ENCODE peak calls at places on chromosomes 1 and 21, in four cellular contexts. One of them, this sample, is unnamed.

GRCh38 chr1:53470155-53470554 is 11.0 kb downstream of the DMRTB1 start:
- DNase-seq in activated CD4-positive, alpha-beta T cell treated with anti-CD3 and anti-CD28 coated beads for 48 hours: no peak
- DNase-seq in C1 segment of cervical spinal cord: peak
- DNase-seq in activated effector memory CD4-positive, alpha-beta T cell treated with anti-CD3 and anti-CD28 coated beads, Interleukin-2, amount 50 U/mL, for 16 hours: no peak
- DNase-seq in this sample: peak

GRCh38 chr1:10152709-10153284 is 57.6 kb upstream of the KIF1B start:
- DNase-seq in activated CD4-positive, alpha-beta T cell treated with anti-CD3 and anti-CD28 coated beads for 48 hours: peak
- DNase-seq in C1 segment of cervical spinal cord: peak
- DNase-seq in activated effector memory CD4-positive, alpha-beta T cell treated with anti-CD3 and anti-CD28 coated beads, Interleukin-2, amount 50 U/mL, for 16 hours: peak
- DNase-seq in this sample: peak

GRCh38 chr1:25026757-25027450 is 96.8 kb upstream of the RUNX3 start:
- DNase-seq in activated CD4-positive, alpha-beta T cell treated with anti-CD3 and anti-CD28 coated beads for 48 hours: no peak
- DNase-seq in C1 segment of cervical spinal cord: no peak
- DNase-seq in activated effector memory CD4-positive, alpha-beta T cell treated with anti-CD3 and anti-CD28 coated beads, Interleukin-2, amount 50 U/mL, for 16 hours: no peak
- DNase-seq in this sample: no peak

GRCh38 chr1:160460214-160460642 is 59.9 kb downstream of the VANGL2 start:
- DNase-seq in activated CD4-positive, alpha-beta T cell treated with anti-CD3 and anti-CD28 coated beads for 48 hours: peak
- DNase-seq in C1 segment of cervical spinal cord: no peak
- DNase-seq in activated effector memory CD4-positive, alpha-beta T cell treated with anti-CD3 and anti-CD28 coated beads, Interleukin-2, amount 50 U/mL, for 16 hours: no peak
- DNase-seq in this sample: no peak

GRCh38 chr1:44648514-44649250 is 25.6 kb downstream of the TMEM53 start:
- DNase-seq in activated CD4-positive, alpha-beta T cell treated with anti-CD3 and anti-CD28 coated beads for 48 hours: no peak
- DNase-seq in C1 segment of cervical spinal cord: no peak
- DNase-seq in activated effector memory CD4-positive, alpha-beta T cell treated with anti-CD3 and anti-CD28 coated beads, Interleukin-2, amount 50 U/mL, for 16 hours: no peak
- DNase-seq in this sample: no peak

GRCh38 chr1:233094691-233095090 is 144.3 kb downstream of the NTPCR start:
- DNase-seq in activated CD4-positive, alpha-beta T cell treated with anti-CD3 and anti-CD28 coated beads for 48 hours: no peak
- DNase-seq in C1 segment of cervical spinal cord: no peak
- DNase-seq in activated effector memory CD4-positive, alpha-beta T cell treated with anti-CD3 and anti-CD28 coated beads, Interleukin-2, amount 50 U/mL, for 16 hours: no peak
- DNase-seq in this sample: no peak

GRCh38 chr1:157199421-157199755 is 61.2 kb upstream of the ETV3 start:
- DNase-seq in activated CD4-positive, alpha-beta T cell treated with anti-CD3 and anti-CD28 coated beads for 48 hours: no peak
- DNase-seq in C1 segment of cervical spinal cord: no peak
- DNase-seq in activated effector memory CD4-positive, alpha-beta T cell treated with anti-CD3 and anti-CD28 coated beads, Interleukin-2, amount 50 U/mL, for 16 hours: no peak
- DNase-seq in this sample: no peak

GRCh38 chr21:37074195-37074510 is 1.1 kb downstream of the TTC3 start:
- DNase-seq in activated CD4-positive, alpha-beta T cell treated with anti-CD3 and anti-CD28 coated beads for 48 hours: no peak
- DNase-seq in C1 segment of cervical spinal cord: no peak
- DNase-seq in activated effector memory CD4-positive, alpha-beta T cell treated with anti-CD3 and anti-CD28 coated beads, Interleukin-2, amount 50 U/mL, for 16 hours: no peak
- DNase-seq in this sample: no peak

GRCh38 chr1:9440763-9441194 is 98.5 kb upstream of the SLC25A33 start:
- DNase-seq in activated CD4-positive, alpha-beta T cell treated with anti-CD3 and anti-CD28 coated beads for 48 hours: no peak
- DNase-seq in C1 segment of cervical spinal cord: peak
- DNase-seq in activated effector memory CD4-positive, alpha-beta T cell treated with anti-CD3 and anti-CD28 coated beads, Interleukin-2, amount 50 U/mL, for 16 hours: no peak
- DNase-seq in this sample: no peak